ENCODE peak calls at places on chromosomes 2 and 18, in four cellular contexts. Y is GM23248, S is lower lobe of right lung, H is stomach. K is an unnamed sample. For H3K4me1, the result is how much of the 10 kb centered on the place peaks cover.

GRCh38 chr18:46676162-46676830 is 19.3 kb upstream of the LOXHD1 start:
- DNase-seq in Y (peak), S (no peak), H (no peak), K (no peak)

GRCh38 chr18:13236411-13236810 is 17.9 kb downstream of the LDLRAD4 start:
- DNase-seq in Y (no peak), S (peak), H (no peak), K (peak)

GRCh38 chr2:8334866-8335325 is 347.0 kb upstream of the ID2 start:
- DNase-seq in Y (no peak), S (no peak), H (no peak), K (peak)

GRCh38 chr18:27687351-27687979 is 489.5 kb downstream of the CDH2 start:
- DNase-seq in Y (no peak), S (no peak), H (no peak), K (no peak)

GRCh38 chr2:200585730-200586643 is at the start of gene AOX1:
- DNase-seq in Y (peak), S (peak), H (peak), K (peak)

GRCh38 chr2:177649568-177650271 is 257.1 kb downstream of the AGPS start:
- DNase-seq in Y (no peak), S (no peak), H (no peak), K (no peak)

GRCh38 chr2:1925516-1925915 is 181.2 kb upstream of the PXDN start:
- DNase-seq in Y (no peak), S (no peak), H (no peak), K (no peak)

GRCh38 chr2:4091869-4092268 is 388.5 kb downstream of the DCDC2C start:
- DNase-seq in Y (no peak), S (no peak), H (no peak), K (no peak)

GRCh38 chr18:69898241-69898861 is 49.3 kb downstream of the CD226 start:
- DNase-seq in Y (no peak), S (no peak), H (no peak), K (no peak)

GRCh38 chr2:74333175-74333574 is 10.0 kb downstream of the SLC4A5 start:
- DNase-seq in Y (peak), S (no peak), H (peak), K (no peak)

GRCh38 chr2:100941646-100942240 is 60.3 kb upstream of the RPL31 start:
- DNase-seq in Y (peak), S (no peak), H (no peak), K (no peak)

GRCh38 chr2:42288811-42289210 is 72.2 kb downstream of the COX7A2L start:
- DNase-seq in Y (no peak), S (no peak), H (no peak), K (no peak)

GRCh38 chr2:207236156-207236935 is 70.6 kb upstream of the KLF7 start:
- DNase-seq in Y (no peak), S (peak), H (no peak), K (no peak)

GRCh38 chr2:25387479-25388449 is 46.0 kb upstream of the DNMT3A start:
- DNase-seq in Y (no peak), S (no peak), H (no peak), K (no peak)

GRCh38 chr2:129760669-129761068 is 218.8 kb upstream of the RAB6C start:
- DNase-seq in Y (no peak), S (no peak), H (no peak), K (peak)

GRCh38 chr2:128568106-128568505 is 249.4 kb upstream of the HS6ST1 start:
- DNase-seq in Y (no peak), S (no peak), H (no peak), K (no peak)

DNA sequence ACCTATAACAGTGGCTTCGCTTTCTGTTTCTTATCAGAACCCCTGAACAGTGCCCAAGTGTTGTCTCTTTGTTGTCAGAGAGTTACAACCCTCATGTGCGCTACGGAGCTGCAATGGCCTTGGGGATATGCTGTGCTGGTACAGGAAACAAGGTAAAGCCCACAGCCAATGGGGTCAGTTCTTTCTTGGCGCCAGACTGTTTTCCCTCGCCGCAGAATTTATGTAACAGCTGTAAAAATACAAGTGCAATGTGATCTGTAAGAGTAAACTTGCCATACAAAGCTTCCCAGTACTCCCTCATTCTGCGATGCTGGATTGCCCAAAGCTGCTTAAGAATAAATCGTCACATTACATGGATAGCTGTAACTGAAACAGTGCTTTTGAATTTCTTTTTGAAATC is 13.9 kb upstream of the HTR2B start:
- DNase-seq in Y (no peak), S (no peak), H (no peak), K (no peak)
- H3K4me3 ChIP-seq in Y (no peak), S (no peak), H (no peak), K (no peak)

GRCh38 chr2:233065954-233066470 is 5.9 kb downstream of the INPP5D start:
- DNase-seq in Y (no peak), S (no peak), H (peak), K (peak)
- H3K4me1 ChIP-seq in Y (under half), S (under half), H (half or more), K (half or more)

DNA sequence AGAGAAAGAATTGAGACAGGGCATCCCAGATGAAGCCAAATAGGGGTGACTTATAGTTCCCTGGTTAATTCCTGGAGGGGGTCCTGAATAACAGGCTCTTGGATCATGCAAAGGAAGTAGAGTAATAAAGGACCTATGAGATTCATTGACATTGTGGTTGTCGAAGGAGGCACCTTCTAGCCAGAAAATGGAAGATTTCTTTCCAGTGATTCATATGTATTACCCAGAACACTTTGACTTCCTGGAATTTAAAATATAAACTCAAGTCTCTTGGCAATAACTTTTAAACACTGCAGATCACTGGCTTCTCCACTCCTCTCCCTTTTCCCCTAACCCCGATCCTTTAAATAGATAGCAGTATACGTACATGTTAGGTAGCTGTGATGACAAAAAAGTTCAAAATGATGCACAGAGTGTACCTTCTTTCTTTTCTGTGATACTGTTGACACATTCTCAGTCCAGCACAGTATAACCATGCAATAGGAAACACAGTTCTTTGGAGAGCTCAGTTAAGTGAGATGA is 211.8 kb downstream of the LTBP1 start:
- DNase-seq in Y (peak), S (no peak), H (no peak), K (no peak)
- H3K4me3 ChIP-seq in Y (peak), S (no peak), H (no peak), K (no peak)

DNA sequence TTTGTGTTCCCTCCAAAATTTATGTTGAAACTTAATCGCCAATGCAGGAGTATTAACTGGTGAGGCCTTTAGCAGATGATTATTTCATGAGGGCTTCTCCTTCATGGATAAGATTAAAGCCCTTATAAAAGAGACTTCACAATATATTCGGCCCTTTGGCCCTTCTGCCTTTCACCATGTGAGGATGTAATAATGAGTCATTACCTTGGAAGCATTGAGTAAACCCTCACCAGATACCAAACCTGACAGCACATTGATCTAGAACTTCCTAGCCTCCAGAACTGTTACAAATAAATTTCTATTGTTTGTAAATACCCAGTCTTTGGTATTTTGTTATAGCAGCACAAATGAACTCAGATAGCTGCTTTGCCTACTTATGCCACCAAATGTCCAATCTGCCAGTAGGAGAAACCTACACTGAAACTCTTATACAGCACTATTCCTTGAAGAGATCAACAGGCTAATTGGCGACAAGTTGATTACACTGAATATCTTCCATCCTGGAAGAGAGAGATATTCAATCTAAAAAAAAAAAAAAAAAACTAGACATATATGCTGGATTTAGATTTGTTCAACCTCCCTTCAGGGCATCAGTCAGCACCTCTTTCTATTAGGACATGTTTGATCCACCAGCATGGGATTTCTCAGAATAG is 125.9 kb upstream of the COL5A2 start:
- DNase-seq in Y (peak), S (no peak), H (no peak), K (no peak)
- H3K4me1 ChIP-seq in Y (under half), S (under half), H (under half), K (under half)

GRCh38 chr2:10430886-10431622 is 17.1 kb downstream of the ODC1 start:
- DNase-seq in Y (no peak), S (no peak), H (no peak), K (no peak)

GRCh38 chr2:10431797-10432196 is 16.3 kb downstream of the ODC1 start:
- DNase-seq in Y (no peak), S (no peak), H (no peak), K (peak)

GRCh38 chr2:10433264-10433947 is 14.7 kb downstream of the ODC1 start:
- DNase-seq in Y (no peak), S (peak), H (no peak), K (peak)

GRCh38 chr2:10433948-10434884 is 13.9 kb downstream of the ODC1 start:
- DNase-seq in Y (no peak), S (no peak), H (no peak), K (peak)

DNA sequence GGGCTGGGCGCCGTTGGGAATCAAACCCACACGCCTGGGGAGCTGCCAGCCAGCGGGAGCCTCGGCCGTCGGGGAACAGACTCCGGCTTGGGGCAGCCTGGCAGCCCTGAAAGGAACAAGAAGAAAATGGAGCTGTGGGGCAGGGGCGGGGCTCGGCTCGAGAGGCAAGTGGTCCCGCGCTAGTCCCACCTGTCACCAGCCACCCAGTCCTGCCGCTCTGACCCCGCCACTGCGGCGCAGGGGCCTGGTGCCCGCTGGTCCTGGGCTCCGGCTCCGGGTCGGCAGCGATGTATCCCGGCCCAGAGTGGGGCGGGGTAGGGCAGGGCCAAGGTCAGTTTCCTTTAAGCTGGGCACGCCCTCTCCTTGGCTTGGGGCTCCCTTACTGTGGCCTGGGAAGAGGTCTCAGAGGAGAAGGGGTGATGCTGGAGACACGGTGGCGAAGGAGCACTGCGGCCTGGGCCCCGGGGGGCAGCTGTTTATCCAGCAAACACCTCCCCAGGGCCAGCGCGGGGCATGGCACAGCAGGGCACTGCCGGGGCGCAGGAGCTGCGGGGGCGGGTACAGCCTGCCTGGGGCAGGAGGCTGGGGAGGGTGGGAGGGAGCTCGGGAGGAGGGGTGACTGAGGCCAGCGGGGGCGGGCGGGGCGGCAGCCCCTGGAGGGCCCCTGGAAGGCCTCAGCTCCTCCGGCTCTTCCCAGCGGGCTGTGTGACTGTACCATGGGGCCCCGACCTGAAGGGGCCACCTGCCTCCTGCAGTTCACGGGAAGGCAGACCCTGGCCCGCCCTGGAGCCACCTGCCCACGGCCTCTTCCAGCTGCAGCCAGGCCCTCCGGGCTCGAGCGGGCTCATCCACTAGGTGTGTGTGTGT is 15.6 kb downstream of the ODC1 start:
- DNase-seq in Y (peak), S (peak), H (peak), K (peak)
- H3K4me3 ChIP-seq in Y (peak), S (peak), H (peak), K (peak)

GRCh38 chr2:216501854-216502253 is 3.2 kb downstream of the RPL37A start:
- DNase-seq in Y (no peak), S (no peak), H (no peak), K (no peak)

GRCh38 chr2:216502776-216503629 is 4.4 kb downstream of the RPL37A start:
- DNase-seq in Y (no peak), S (no peak), H (no peak), K (no peak)

GRCh38 chr2:216499641-216500218 is 1.1 kb downstream of the RPL37A start:
- DNase-seq in Y (peak), S (no peak), H (no peak), K (no peak)

GRCh38 chr2:216498418-216499413 is at the start of gene RPL37A:
- DNase-seq in Y (peak), S (peak), H (peak), K (peak)

DNA sequence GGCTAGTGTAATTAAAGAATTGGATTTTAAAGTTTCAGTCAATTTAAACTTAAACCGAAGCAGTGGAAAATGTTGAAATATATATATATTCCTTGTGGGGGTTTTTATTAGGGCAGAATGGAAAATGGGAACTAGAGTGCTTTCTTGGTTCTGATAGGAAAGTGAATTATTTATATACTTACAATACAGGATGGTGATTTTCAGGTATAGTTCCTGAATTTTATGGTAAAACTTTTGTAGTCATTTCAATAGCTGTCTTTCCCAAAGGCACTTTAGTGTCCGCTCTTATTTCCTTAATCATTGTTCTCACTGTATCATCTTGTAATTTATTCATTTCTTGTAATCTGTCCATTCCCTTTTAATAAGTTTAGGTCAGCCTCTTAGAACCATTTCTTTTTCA is 1.9 kb downstream of the RPL37A start:
- DNase-seq in Y (no peak), S (no peak), H (no peak), K (no peak)
- H3K4me1 ChIP-seq in Y (under half), S (under half), H (half or more), K (under half)

GRCh38 chr18:50666536-50666935 is 106.6 kb downstream of the MAPK4 start:
- DNase-seq in Y (no peak), S (no peak), H (no peak), K (no peak)
- H3K4me3 ChIP-seq in Y (no peak), S (no peak), H (no peak), K (no peak)

DNA sequence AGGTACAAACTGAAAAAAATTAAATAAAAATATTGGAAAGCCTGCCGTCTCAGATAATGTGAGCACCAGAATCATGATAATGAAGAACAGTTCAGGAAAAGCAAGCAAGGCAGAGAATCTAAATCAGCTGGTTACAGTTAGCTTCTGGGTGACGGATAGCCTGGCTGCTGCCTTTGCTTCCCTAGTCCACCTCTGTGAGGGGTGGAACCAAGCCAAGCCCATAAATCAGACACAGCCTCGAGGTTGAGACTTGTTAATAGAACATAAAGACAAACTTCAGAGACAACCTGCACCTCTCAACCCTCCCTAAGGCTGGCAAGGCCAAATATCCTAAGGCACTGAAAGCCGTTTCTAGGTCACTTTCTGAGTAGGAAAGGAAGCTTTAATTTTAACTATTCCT is 334.7 kb upstream of the SLC39A10 start:
- DNase-seq in Y (peak), S (no peak), H (no peak), K (no peak)
- H3K4me1 ChIP-seq in Y (under half), S (under half), H (under half), K (under half)